ENCODE peak calls at places on chromosome 17, in five cellular contexts. D, U, M, A and Y are unnamed samples.

GRCh38 chr17:10094806-10095205 is 103.6 kb downstream of the GAS7 start:
- DNase-seq in D (peak), U (no peak), M (no peak), A (no peak), Y (peak)

GRCh38 chr17:9239821-9240658 is 218.7 kb downstream of the NTN1 start:
- DNase-seq in D (peak), U (no peak), M (peak), A (peak), Y (peak)

GRCh38 chr17:45834471-45835396 is 9.9 kb upstream of the SPPL2C start:
- DNase-seq in D (no peak), U (no peak), M (no peak), A (no peak), Y (no peak)

GRCh38 chr17:50149425-50150353 is 788 bp downstream of the PPP1R9B start:
- DNase-seq in D (peak), U (no peak), M (peak), A (peak), Y (peak)

GRCh38 chr17:7839199-7839889 is 5.3 kb downstream of the KDM6B start:
- DNase-seq in D (no peak), U (no peak), M (no peak), A (peak), Y (no peak)

GRCh38 chr17:38464723-38465419 is 36.6 kb downstream of the ARHGAP23 start:
- DNase-seq in D (peak), U (peak), M (peak), A (peak), Y (peak)

GRCh38 chr17:62781826-62782225 is 26.3 kb downstream of the MARCHF10 start:
- DNase-seq in D (peak), U (no peak), M (peak), A (no peak), Y (peak)

GRCh38 chr17:83144421-83145357 is 65.3 kb downstream of the METRNL start:
- DNase-seq in D (peak), U (no peak), M (peak), A (no peak), Y (no peak)

GRCh38 chr17:75267403-75268232 is 3.4 kb downstream of the MIF4GD start:
- DNase-seq in D (no peak), U (no peak), M (no peak), A (peak), Y (no peak)

GRCh38 chr17:45791935-45792334 is 7.8 kb downstream of the CRHR1 start:
- DNase-seq in D (no peak), U (no peak), M (no peak), A (no peak), Y (no peak)

GRCh38 chr17:7729841-7730240 is 12.3 kb downstream of the DNAH2 start:
- DNase-seq in D (no peak), U (no peak), M (no peak), A (no peak), Y (no peak)

GRCh38 chr17:17236295-17237025 is 508 bp downstream of the FLCN start:
- DNase-seq in D (peak), U (no peak), M (peak), A (peak), Y (peak)

GRCh38 chr17:78935419-78936323 is 10.5 kb upstream of the TIMP2 start:
- DNase-seq in D (peak), U (peak), M (peak), A (peak), Y (peak)

GRCh38 chr17:79201536-79202227 is 127.1 kb downstream of the ENGASE start:
- DNase-seq in D (peak), U (no peak), M (no peak), A (no peak), Y (no peak)

GRCh38 chr17:2905269-2905668 is 109.0 kb downstream of the RAP1GAP2 start:
- DNase-seq in D (no peak), U (no peak), M (no peak), A (no peak), Y (no peak)

GRCh38 chr17:2418572-2418971 is 17.7 kb upstream of the MNT start:
- DNase-seq in D (peak), U (no peak), M (peak), A (no peak), Y (no peak)

GRCh38 chr17:63716426-63716825 is 16.5 kb upstream of the LIMD2 start:
- DNase-seq in D (no peak), U (no peak), M (no peak), A (no peak), Y (no peak)

GRCh38 chr17:61418433-61418832 is 18.8 kb downstream of the TBX2 start:
- DNase-seq in D (no peak), U (no peak), M (no peak), A (no peak), Y (no peak)

GRCh38 chr17:74427048-74427762 is 4.7 kb upstream of the GPRC5C start:
- DNase-seq in D (no peak), U (peak), M (no peak), A (peak), Y (no peak)

GRCh38 chr17:35224436-35224835 is 18.4 kb upstream of the SLFN5 start:
- DNase-seq in D (no peak), U (no peak), M (no peak), A (no peak), Y (no peak)

GRCh38 chr17:19022747-19023146 is 18.2 kb upstream of the FAM83G start:
- DNase-seq in D (no peak), U (no peak), M (no peak), A (no peak), Y (no peak)

GRCh38 chr17:67478266-67479118 is 101.4 kb downstream of the PITPNC1 start:
- DNase-seq in D (no peak), U (no peak), M (no peak), A (no peak), Y (no peak)

GRCh38 chr17:61579382-61579781 is 11.6 kb downstream of the NACA2 start:
- DNase-seq in D (no peak), U (no peak), M (no peak), A (no peak), Y (no peak)

GRCh38 chr17:9817086-9817485 is 4.8 kb downstream of the GSG1L2 start:
- DNase-seq in D (peak), U (peak), M (peak), A (peak), Y (peak)

GRCh38 chr17:41917957-41918391 is 777 bp downstream of the ACLY start:
- DNase-seq in D (no peak), U (no peak), M (peak), A (peak), Y (peak)

GRCh38 chr17:3917391-3917931 is 1.2 kb upstream of the P2RX1 start:
- DNase-seq in D (no peak), U (no peak), M (peak), A (peak), Y (peak)

GRCh38 chr17:55699178-55699865 is 23.3 kb downstream of the TMEM100 start:
- DNase-seq in D (no peak), U (no peak), M (no peak), A (no peak), Y (no peak)

GRCh38 chr17:81482673-81483072 is 29.9 kb downstream of the ACTG1 start:
- DNase-seq in D (no peak), U (no peak), M (no peak), A (no peak), Y (no peak)

GRCh38 chr17:80861892-80862291 is 129.7 kb upstream of the CHMP6 start:
- DNase-seq in D (peak), U (no peak), M (peak), A (peak), Y (peak)

GRCh38 chr17:35214631-35215273 is 20.6 kb upstream of the SLC35G3 start:
- DNase-seq in D (no peak), U (no peak), M (no peak), A (no peak), Y (no peak)

GRCh38 chr17:65850486-65850885 is 289.0 kb upstream of the AXIN2 start:
- DNase-seq in D (peak), U (peak), M (peak), A (no peak), Y (peak)

GRCh38 chr17:491086-492014 is 138.7 kb upstream of the RPH3AL start:
- DNase-seq in D (peak), U (no peak), M (peak), A (peak), Y (peak)

GRCh38 chr17:56244268-56244890 is 91.1 kb downstream of the ANKFN1 start:
- DNase-seq in D (no peak), U (no peak), M (no peak), A (no peak), Y (no peak)

DNA sequence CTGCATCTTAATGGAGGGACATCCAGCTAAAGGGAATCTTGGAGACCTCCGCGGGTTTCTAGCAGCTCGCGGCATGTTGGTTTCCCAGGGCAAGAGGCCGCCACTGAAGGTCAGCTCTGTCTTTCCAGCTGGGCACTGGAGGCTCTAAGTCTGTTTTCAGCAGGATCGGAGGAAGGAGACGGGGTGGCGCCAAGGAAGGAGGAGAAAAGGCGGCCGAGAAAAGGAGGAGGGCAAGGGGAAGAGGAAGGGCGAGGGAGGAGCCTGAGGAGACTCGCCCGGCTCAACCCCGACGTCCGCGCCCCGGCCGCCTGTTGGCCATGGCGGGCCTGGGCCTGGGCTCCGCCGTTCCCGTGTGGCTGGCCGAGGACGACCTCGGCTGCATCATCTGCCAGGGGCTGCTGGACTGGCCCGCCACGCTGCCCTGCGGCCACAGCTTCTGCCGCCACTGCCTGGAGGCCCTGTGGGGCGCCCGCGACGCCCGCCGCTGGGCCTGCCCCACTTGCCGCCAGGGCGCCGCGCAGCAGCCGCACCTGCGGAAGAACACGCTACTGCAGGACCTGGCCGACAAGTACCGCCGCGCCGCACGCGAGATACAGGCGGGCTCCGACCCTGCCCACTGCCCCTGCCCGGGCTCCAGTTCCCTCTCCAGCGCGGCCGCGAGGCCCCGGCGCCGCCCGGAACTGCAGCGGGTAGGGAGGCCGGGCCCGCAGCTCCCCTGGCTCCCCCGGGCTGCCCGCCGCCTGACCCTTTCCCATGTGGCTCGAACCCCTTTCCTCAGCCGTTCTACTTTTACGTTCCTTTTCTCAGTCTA is at the start of gene RNF135:
- DNase-seq in D (peak), U (peak), M (peak), A (peak), Y (peak)
- TF ChIP-seq CTCF in D (peak), U (no peak), M (peak), A (peak), Y (no peak)

GRCh38 chr17:40109471-40109824 is 9.1 kb upstream of the NR1D1 start:
- DNase-seq in D (no peak), U (no peak), M (no peak), A (no peak), Y (no peak)
- TF ChIP-seq CTCF in D (peak), U (peak), M (peak), A (peak), Y (peak)

GRCh38 chr17:43936434-43936833 is 5.8 kb downstream of the PPY start:
- DNase-seq in D (peak), U (no peak), M (peak), A (no peak), Y (no peak)

GRCh38 chr17:43940630-43941029 is 1.6 kb downstream of the PPY start:
- DNase-seq in D (peak), U (no peak), M (peak), A (no peak), Y (peak)

GRCh38 chr17:43935926-43936261 is 6.4 kb downstream of the PPY start:
- DNase-seq in D (no peak), U (no peak), M (no peak), A (no peak), Y (no peak)

GRCh38 chr17:43939886-43940285 is 2.4 kb downstream of the PPY start:
- DNase-seq in D (no peak), U (no peak), M (no peak), A (no peak), Y (no peak)

DNA sequence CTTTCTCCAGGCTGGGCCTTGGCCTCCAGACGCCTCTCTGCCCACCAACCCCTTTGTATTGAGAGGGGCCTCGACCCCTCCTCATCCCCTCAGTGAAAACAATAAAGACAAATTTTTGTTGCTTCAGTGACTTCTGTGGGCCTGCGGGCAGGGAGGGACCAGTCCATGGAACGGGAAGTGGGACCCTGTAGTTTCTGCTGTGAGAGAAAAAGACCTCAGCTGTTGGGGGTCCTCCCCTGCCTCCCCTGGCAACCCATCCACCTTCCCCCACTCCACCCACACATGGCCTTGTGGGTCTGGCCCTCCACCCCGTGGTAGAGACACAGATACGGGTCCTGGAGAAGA is 3.5 kb downstream of the PPY start:
- DNase-seq in D (no peak), U (no peak), M (no peak), A (no peak), Y (no peak)
- TF ChIP-seq CTCF in D (no peak), U (no peak), M (no peak), A (no peak), Y (no peak)

DNA sequence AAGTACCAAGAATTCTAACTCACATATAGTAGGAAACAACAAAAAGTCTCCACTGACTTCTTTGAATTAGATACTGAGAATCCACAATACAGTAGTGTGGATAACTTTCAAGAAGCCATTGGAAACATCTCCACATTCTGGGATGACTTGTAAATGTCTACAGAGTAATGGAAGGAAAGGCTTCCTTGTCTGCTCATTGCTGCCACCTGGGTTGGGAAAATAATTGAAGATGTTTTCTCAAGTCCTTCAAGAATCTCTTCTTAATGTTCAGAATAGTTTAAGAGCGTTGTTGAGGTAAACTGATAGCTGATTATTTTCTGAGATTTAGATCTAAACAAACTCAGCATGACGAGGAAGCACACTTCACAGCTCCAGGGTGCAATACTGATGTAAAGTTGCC is 14.0 kb downstream of the CPSF4L start:
- DNase-seq in D (peak), U (no peak), M (peak), A (no peak), Y (peak)
- TF ChIP-seq CTCF in D (peak), U (peak), M (peak), A (no peak), Y (peak)